ENCODE peak calls at places on chromosomes 13 and 19, in five cellular contexts. P is dermis microvascular lymphatic vessel endothelial cell, V is pancreas, L is HEK293T, U is astrocyte. X is an unnamed sample.

GRCh38 chr19:4776436-4777205 is 14.9 kb upstream of the FEM1A start:
- DNase-seq in P (no peak), V (no peak), L (no peak), U (no peak), X (no peak)

GRCh38 chr19:18057557-18057956 is 29.2 kb downstream of the IL12RB1 start:
- DNase-seq in P (peak; percentile 32), V (peak; percentile 43), L (no peak), U (no peak), X (no peak)

GRCh38 chr13:113634279-113635047 is 23.5 kb downstream of the ATP4B start:
- DNase-seq in P (no peak), V (no peak), L (no peak), U (no peak), X (no peak)

GRCh38 chr19:13234518-13234917 is 84.3 kb downstream of the IER2 start:
- DNase-seq in P (no peak), V (peak; percentile 75), L (peak; percentile 83), U (no peak), X (no peak)

GRCh38 chr19:12837225-12837624 is 1.1 kb upstream of the MAST1 start:
- DNase-seq in P (no peak), V (no peak), L (no peak), U (no peak), X (no peak)

GRCh38 chr13:80251403-80251802 is 89.5 kb downstream of the SPRY2 start:
- DNase-seq in P (peak; percentile 39), V (no peak), L (peak; percentile 45), U (peak; percentile 62), X (no peak)

GRCh38 chr13:113862191-113862765 is 1.6 kb downstream of the GAS6 start:
- DNase-seq in P (no peak), V (no peak), L (no peak), U (no peak), X (no peak)

GRCh38 chr13:96991072-96991471 is 3.2 kb downstream of the OXGR1 start:
- DNase-seq in P (no peak), V (no peak), L (no peak), U (no peak), X (no peak)

GRCh38 chr13:98083936-98084335 is 59.0 kb upstream of the FARP1 start:
- DNase-seq in P (no peak), V (no peak), L (no peak), U (peak; percentile 7), X (no peak)

GRCh38 chr19:14383556-14383897 is 2.3 kb downstream of the ADGRE5 start:
- DNase-seq in P (no peak), V (no peak), L (no peak), U (no peak), X (no peak)

GRCh38 chr19:38034153-38034835 is 127.3 kb downstream of the SIPA1L3 start:
- DNase-seq in P (peak; percentile 79), V (no peak), L (no peak), U (peak; percentile 86), X (no peak)

GRCh38 chr13:33859691-33860303 is 41.8 kb downstream of the RFC3 start:
- DNase-seq in P (no peak), V (no peak), L (no peak), U (no peak), X (no peak)

GRCh38 chr19:40603071-40603718 is 2.0 kb downstream of the LTBP4 start:
- DNase-seq in P (peak; percentile 37), V (no peak), L (no peak), U (peak; percentile 57), X (no peak)

GRCh38 chr19:16143399-16144215 is at the start of gene HSH2D:
- DNase-seq in P (no peak), V (peak; percentile 89), L (no peak), U (no peak), X (no peak)

GRCh38 chr13:77853701-77854100 is 64.9 kb downstream of the EDNRB start:
- DNase-seq in P (no peak), V (no peak), L (no peak), U (no peak), X (no peak)

GRCh38 chr13:30806784-30807183 is 71.4 kb downstream of the ALOX5AP start:
- DNase-seq in P (peak; percentile 83), V (no peak), L (no peak), U (peak; percentile 80), X (no peak)

GRCh38 chr19:23795462-23795861 is 36.8 kb upstream of the ZNF681 start:
- DNase-seq in P (no peak), V (no peak), L (no peak), U (no peak), X (no peak)

GRCh38 chr19:15444505-15445226 is 5.1 kb downstream of the WIZ start:
- DNase-seq in P (no peak), V (no peak), L (no peak), U (no peak), X (no peak)